ENCODE peak calls at places on chromosomes 13 and 19, in ten cellular contexts. J is kidney tubule cell; A is stimulated activated CD8-positive, alpha-beta memory T cell treated with anti-CD3 and anti-CD28 coated beads, Interleukin-2, amount 100 ng/mL, for 48 hours; I is progenitor cell of endocrine pancreas; B is activated T-helper 9 cell treated with anti-CD3 and anti-CD28 coated beads, Interleukin-2, amount 50 U/mL, for 16 hours; C is iris pigment epithelial cell; K is GM23248; E is SW480; P is stimulated activated CD4-positive, alpha-beta T cell treated with anti-CD3 and anti-CD28 coated beads, Interleukin-4, amount 100 ng/mL, for 1 hour; Z is activated T-helper 2 cell treated with anti-CD3 and anti-CD28 coated beads, Interferon-gamma antibody, Interleukin-2, Interleukin-4, amounts not matched to agents 10 μg/mL and 5 μg/mL and 100 μg/mL, durations not matched to agents 14 hours and 24 hours and 36 hours. G is an unnamed sample.

GRCh38 chr13:113404723-113405471 is 41.0 kb upstream of the GRTP1 start:
- DNase-seq in A (no peak), E (peak), I (no peak), P (no peak), K (no peak), C (no peak), J (no peak), B (no peak), Z (no peak), G (no peak)

GRCh38 chr19:16446108-16447014 is 25.4 kb downstream of the EPS15L1 start:
- DNase-seq in P (no peak), A (no peak), E (no peak), I (no peak), B (no peak), Z (no peak), J (peak), C (peak), K (no peak), G (no peak)

GRCh38 chr13:33832872-33833271 is 14.9 kb downstream of the RFC3 start:
- DNase-seq in K (no peak), B (no peak), Z (no peak), C (no peak), A (no peak), P (no peak), I (no peak), J (no peak), E (no peak), G (no peak)

GRCh38 chr19:44499559-44499958 is 763 bp downstream of the ZNF180 start:
- DNase-seq in B (no peak), E (no peak), K (no peak), A (no peak), Z (no peak), P (no peak), C (no peak), I (no peak), J (no peak), G (no peak)

GRCh38 chr13:109191422-109191821 is 562.0 kb downstream of the MYO16 start:
- DNase-seq in I (no peak), Z (no peak), J (no peak), B (no peak), C (no peak), E (no peak), A (no peak), K (peak), P (no peak), G (no peak)

GRCh38 chr19:4277051-4277700 is 1.9 kb upstream of the SHD start:
- DNase-seq in K (no peak), Z (no peak), B (no peak), J (no peak), P (no peak), E (no peak), A (no peak), C (no peak), I (no peak), G (no peak)

GRCh38 chr13:101614491-101614890 is 162.0 kb downstream of the ITGBL1 start:
- DNase-seq in P (no peak), B (no peak), J (no peak), K (no peak), I (no peak), E (no peak), A (no peak), Z (no peak), C (no peak), G (no peak)

GRCh38 chr13:98541701-98542203 is 35.2 kb downstream of the STK24 start:
- DNase-seq in K (peak), C (no peak), J (peak), P (no peak), A (no peak), B (no peak), I (no peak), E (no peak), Z (no peak), G (no peak)

GRCh38 chr19:31349160-31349881 is at the start of gene TSHZ3:
- DNase-seq in J (peak), B (no peak), E (peak), Z (no peak), A (no peak), I (peak), C (peak), K (peak), P (peak), G (no peak)

GRCh38 chr13:109698779-109699178 is 87.6 kb downstream of the IRS2 start:
- DNase-seq in E (no peak), K (peak), B (no peak), P (no peak), A (no peak), Z (no peak), I (no peak), C (peak), J (no peak), G (no peak)

GRCh38 chr19:37930416-37930815 is 23.4 kb downstream of the SIPA1L3 start:
- DNase-seq in P (no peak), J (peak), Z (no peak), K (peak), B (no peak), E (no peak), C (peak), A (no peak), I (no peak), G (no peak)

GRCh38 chr13:34942732-34943674 is 933 bp downstream of the NBEA start:
- DNase-seq in C (no peak), Z (peak), E (no peak), K (peak), J (peak), A (no peak), B (no peak), I (peak), P (peak), G (no peak)

GRCh38 chr13:40391788-40392187 is 274.7 kb downstream of the FOXO1 start:
- DNase-seq in A (no peak), J (no peak), B (no peak), I (no peak), Z (no peak), E (no peak), C (no peak), K (no peak), P (no peak), G (no peak)

GRCh38 chr19:30074741-30075460 is 132.9 kb downstream of the URI1 start:
- DNase-seq in C (no peak), J (no peak), I (no peak), A (no peak), B (no peak), P (no peak), E (no peak), Z (no peak), K (no peak), G (no peak)

GRCh38 chr13:53045110-53045509 is 16.5 kb downstream of the OLFM4 start:
- DNase-seq in Z (no peak), B (no peak), C (no peak), K (no peak), P (no peak), A (no peak), I (no peak), E (no peak), J (no peak), G (no peak)

GRCh38 chr13:45367995-45368394 is 27.0 kb upstream of the TPT1 start:
- DNase-seq in P (no peak), K (no peak), Z (no peak), J (peak), I (no peak), E (no peak), A (no peak), C (no peak), B (no peak), G (no peak)

GRCh38 chr13:50594276-50594970 is 249.1 kb downstream of the DLEU7 start:
- DNase-seq in A (peak), Z (peak), K (no peak), B (no peak), I (peak), E (no peak), P (peak), C (no peak), J (no peak), G (no peak)